ENCODE peak calls at places on chromosomes 6 and 20, in ten cellular contexts. One of them, this sample, is unnamed.

GRCh38 chr6:154382707-154383106 is 26.1 kb upstream of the IPCEF1 start:
- DNase-seq in left ventricle myocardium inferior: no peak
- DNase-seq in astrocyte of the cerebellum: no peak
- DNase-seq in CD8-positive, alpha-beta T cell: no peak
- DNase-seq in fibroblast of mammary gland: no peak
- DNase-seq in LNCaP clone FGC: no peak
- DNase-seq in lower lobe of right lung: no peak
- DNase-seq in adrenal gland: no peak
- DNase-seq in MM.1S: no peak
- DNase-seq in cardiac fibroblast: no peak
- DNase-seq in this sample: no peak

GRCh38 chr20:34639755-34640222 is 37.1 kb downstream of the PIGU start:
- DNase-seq in left ventricle myocardium inferior: no peak
- DNase-seq in astrocyte of the cerebellum: no peak
- DNase-seq in CD8-positive, alpha-beta T cell: no peak
- DNase-seq in fibroblast of mammary gland: no peak
- DNase-seq in LNCaP clone FGC: peak; percentile 46
- DNase-seq in lower lobe of right lung: no peak
- DNase-seq in adrenal gland: no peak
- DNase-seq in MM.1S: no peak
- DNase-seq in cardiac fibroblast: no peak
- DNase-seq in this sample: no peak

GRCh38 chr6:86856937-86857563 is 80.3 kb upstream of the HTR1E start:
- DNase-seq in left ventricle myocardium inferior: no peak
- DNase-seq in astrocyte of the cerebellum: peak; percentile 4
- DNase-seq in CD8-positive, alpha-beta T cell: no peak
- DNase-seq in fibroblast of mammary gland: peak; percentile 39
- DNase-seq in LNCaP clone FGC: peak; percentile 7
- DNase-seq in lower lobe of right lung: no peak
- DNase-seq in adrenal gland: peak; percentile 47
- DNase-seq in MM.1S: peak; percentile 59
- DNase-seq in cardiac fibroblast: peak; percentile 67
- DNase-seq in this sample: peak; percentile 9

GRCh38 chr6:11213305-11214106 is 19.0 kb downstream of the NEDD9 start:
- DNase-seq in left ventricle myocardium inferior: no peak
- DNase-seq in astrocyte of the cerebellum: no peak
- DNase-seq in CD8-positive, alpha-beta T cell: no peak
- DNase-seq in fibroblast of mammary gland: no peak
- DNase-seq in LNCaP clone FGC: no peak
- DNase-seq in lower lobe of right lung: no peak
- DNase-seq in adrenal gland: no peak
- DNase-seq in MM.1S: no peak
- DNase-seq in cardiac fibroblast: peak; percentile 63
- DNase-seq in this sample: no peak

GRCh38 chr6:14501914-14502313 is 384.3 kb downstream of the CD83 start:
- DNase-seq in left ventricle myocardium inferior: no peak
- DNase-seq in astrocyte of the cerebellum: no peak
- DNase-seq in CD8-positive, alpha-beta T cell: no peak
- DNase-seq in fibroblast of mammary gland: no peak
- DNase-seq in LNCaP clone FGC: no peak
- DNase-seq in lower lobe of right lung: no peak
- DNase-seq in adrenal gland: no peak
- DNase-seq in MM.1S: no peak
- DNase-seq in cardiac fibroblast: peak; percentile 14
- DNase-seq in this sample: no peak

GRCh38 chr20:24698706-24699206 is 229.3 kb downstream of the SYNDIG1 start:
- DNase-seq in left ventricle myocardium inferior: no peak
- DNase-seq in astrocyte of the cerebellum: no peak
- DNase-seq in CD8-positive, alpha-beta T cell: no peak
- DNase-seq in fibroblast of mammary gland: no peak
- DNase-seq in LNCaP clone FGC: no peak
- DNase-seq in lower lobe of right lung: no peak
- DNase-seq in adrenal gland: no peak
- DNase-seq in MM.1S: no peak
- DNase-seq in cardiac fibroblast: no peak
- DNase-seq in this sample: no peak

GRCh38 chr6:113055086-113055485 is 708.0 kb downstream of the RFPL4B start:
- DNase-seq in left ventricle myocardium inferior: no peak
- DNase-seq in astrocyte of the cerebellum: no peak
- DNase-seq in CD8-positive, alpha-beta T cell: no peak
- DNase-seq in fibroblast of mammary gland: no peak
- DNase-seq in LNCaP clone FGC: peak; percentile 27
- DNase-seq in lower lobe of right lung: no peak
- DNase-seq in adrenal gland: no peak
- DNase-seq in MM.1S: no peak
- DNase-seq in cardiac fibroblast: no peak
- DNase-seq in this sample: peak; percentile 8

GRCh38 chr6:119612176-119612870 is 262.8 kb upstream of the MAN1A1 start:
- DNase-seq in left ventricle myocardium inferior: no peak
- DNase-seq in astrocyte of the cerebellum: no peak
- DNase-seq in CD8-positive, alpha-beta T cell: no peak
- DNase-seq in fibroblast of mammary gland: no peak
- DNase-seq in LNCaP clone FGC: no peak
- DNase-seq in lower lobe of right lung: no peak
- DNase-seq in adrenal gland: no peak
- DNase-seq in MM.1S: no peak
- DNase-seq in cardiac fibroblast: peak; percentile 63
- DNase-seq in this sample: no peak

GRCh38 chr6:9405369-9405768 is 970.0 kb upstream of the SLC35B3 start:
- DNase-seq in left ventricle myocardium inferior: no peak
- DNase-seq in astrocyte of the cerebellum: peak; percentile 79
- DNase-seq in CD8-positive, alpha-beta T cell: no peak
- DNase-seq in fibroblast of mammary gland: peak; percentile 82
- DNase-seq in LNCaP clone FGC: no peak
- DNase-seq in lower lobe of right lung: no peak
- DNase-seq in adrenal gland: no peak
- DNase-seq in MM.1S: no peak
- DNase-seq in cardiac fibroblast: peak; percentile 58
- DNase-seq in this sample: peak; percentile 10

DNA sequence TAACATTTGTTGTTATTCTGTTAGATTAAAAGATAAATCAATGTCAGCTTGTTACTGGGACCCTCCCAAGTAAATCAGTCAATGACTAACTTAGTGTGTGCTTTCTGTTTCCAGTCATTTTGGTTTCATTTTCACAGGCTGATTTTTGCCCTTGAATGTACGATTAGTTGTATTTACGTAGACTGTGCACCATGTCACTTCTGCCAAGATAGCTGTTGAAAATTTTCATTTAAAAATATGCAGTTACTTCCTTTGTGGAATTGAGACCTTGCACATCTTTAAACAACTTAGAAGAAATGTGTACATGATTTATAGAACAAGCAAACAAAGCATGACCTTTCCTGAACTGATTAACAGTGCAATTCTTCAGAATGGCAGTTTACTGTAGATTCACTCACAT is 944.8 kb upstream of the CITED2 start:
- DNase-seq in left ventricle myocardium inferior: no peak
- DNase-seq in astrocyte of the cerebellum: peak; percentile 20
- DNase-seq in CD8-positive, alpha-beta T cell: no peak
- DNase-seq in fibroblast of mammary gland: peak; percentile 55
- DNase-seq in LNCaP clone FGC: no peak
- DNase-seq in lower lobe of right lung: no peak
- DNase-seq in adrenal gland: no peak
- DNase-seq in MM.1S: peak; percentile 54
- DNase-seq in cardiac fibroblast: peak; percentile 64
- DNase-seq in this sample: no peak
- H3K4me3 ChIP-seq in left ventricle myocardium inferior: peak overlapping the region; percentile 24
- H3K4me3 ChIP-seq in astrocyte of the cerebellum: no peak overlapping the region
- H3K4me3 ChIP-seq in CD8-positive, alpha-beta T cell: no peak overlapping the region
- H3K4me3 ChIP-seq in fibroblast of mammary gland: no peak overlapping the region
- H3K4me3 ChIP-seq in LNCaP clone FGC: no peak overlapping the region
- H3K4me3 ChIP-seq in lower lobe of right lung: peak overlapping the region; percentile 20
- H3K4me3 ChIP-seq in adrenal gland: no peak overlapping the region
- H3K4me3 ChIP-seq in MM.1S: peak overlapping the region; percentile 3
- H3K4me3 ChIP-seq in cardiac fibroblast: peak overlapping the region; percentile 2
- H3K4me3 ChIP-seq in this sample: peak overlapping the region; percentile 28

DNA sequence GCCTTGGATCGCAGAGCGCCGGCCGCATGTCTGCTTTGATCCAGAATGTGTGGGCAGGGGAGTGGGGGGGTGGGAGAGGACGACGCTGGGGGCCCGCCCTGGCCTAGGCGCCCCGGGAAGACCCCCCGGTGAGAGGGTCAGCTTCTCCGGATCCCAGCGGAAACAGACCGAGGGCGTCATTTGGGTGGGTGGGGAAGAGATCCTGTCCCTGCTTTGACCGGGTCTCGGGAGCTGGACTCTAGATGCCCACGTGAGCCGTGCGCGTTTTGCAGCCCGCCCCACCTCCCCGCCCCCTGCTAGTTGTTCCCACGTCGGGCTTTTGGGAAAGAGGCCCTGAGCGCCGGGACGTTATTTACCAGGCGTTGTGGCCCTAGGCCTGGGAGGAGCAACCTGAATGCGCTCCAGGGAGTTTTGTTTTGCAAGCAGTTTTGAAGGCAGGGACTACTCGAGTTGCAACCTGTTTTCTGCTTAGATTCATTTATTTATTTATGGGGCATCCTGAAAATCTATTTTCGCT is 1.5 kb downstream of the DSP start:
- DNase-seq in left ventricle myocardium inferior: peak; percentile 66
- DNase-seq in astrocyte of the cerebellum: no peak
- DNase-seq in CD8-positive, alpha-beta T cell: no peak
- DNase-seq in fibroblast of mammary gland: peak; percentile 59
- DNase-seq in LNCaP clone FGC: peak; percentile 84
- DNase-seq in lower lobe of right lung: peak; percentile 58
- DNase-seq in adrenal gland: peak; percentile 88
- DNase-seq in MM.1S: no peak
- DNase-seq in cardiac fibroblast: peak; percentile 56
- DNase-seq in this sample: no peak
- H3K4me3 ChIP-seq in left ventricle myocardium inferior: peak overlapping the region; percentile 75
- H3K4me3 ChIP-seq in astrocyte of the cerebellum: peak overlapping the region; percentile 40
- H3K4me3 ChIP-seq in CD8-positive, alpha-beta T cell: peak overlapping the region; percentile 41
- H3K4me3 ChIP-seq in fibroblast of mammary gland: peak overlapping the region; percentile 56
- H3K4me3 ChIP-seq in LNCaP clone FGC: peak overlapping the region; percentile 85
- H3K4me3 ChIP-seq in lower lobe of right lung: peak overlapping the region; percentile 61
- H3K4me3 ChIP-seq in adrenal gland: no peak overlapping the region
- H3K4me3 ChIP-seq in MM.1S: peak overlapping the region; percentile 73
- H3K4me3 ChIP-seq in cardiac fibroblast: peak overlapping the region; percentile 67
- H3K4me3 ChIP-seq in this sample: peak overlapping the region; percentile 43

GRCh38 chr6:128070406-128070805 is 169.5 kb upstream of the THEMIS start:
- DNase-seq in left ventricle myocardium inferior: no peak
- DNase-seq in astrocyte of the cerebellum: no peak
- DNase-seq in CD8-positive, alpha-beta T cell: no peak
- DNase-seq in fibroblast of mammary gland: no peak
- DNase-seq in LNCaP clone FGC: no peak
- DNase-seq in lower lobe of right lung: no peak
- DNase-seq in adrenal gland: no peak
- DNase-seq in MM.1S: no peak
- DNase-seq in cardiac fibroblast: peak; percentile 56
- DNase-seq in this sample: no peak

GRCh38 chr6:128068110-128068460 is 167.2 kb upstream of the THEMIS start:
- DNase-seq in left ventricle myocardium inferior: no peak
- DNase-seq in astrocyte of the cerebellum: no peak
- DNase-seq in CD8-positive, alpha-beta T cell: no peak
- DNase-seq in fibroblast of mammary gland: no peak
- DNase-seq in LNCaP clone FGC: no peak
- DNase-seq in lower lobe of right lung: no peak
- DNase-seq in adrenal gland: no peak
- DNase-seq in MM.1S: no peak
- DNase-seq in cardiac fibroblast: peak; percentile 3
- DNase-seq in this sample: no peak

GRCh38 chr6:128069180-128069579 is 168.3 kb upstream of the THEMIS start:
- DNase-seq in left ventricle myocardium inferior: no peak
- DNase-seq in astrocyte of the cerebellum: peak; percentile 34
- DNase-seq in CD8-positive, alpha-beta T cell: no peak
- DNase-seq in fibroblast of mammary gland: peak; percentile 74
- DNase-seq in LNCaP clone FGC: no peak
- DNase-seq in lower lobe of right lung: no peak
- DNase-seq in adrenal gland: no peak
- DNase-seq in MM.1S: no peak
- DNase-seq in cardiac fibroblast: peak; percentile 86
- DNase-seq in this sample: peak; percentile 3

GRCh38 chr6:128065072-128065471 is 164.2 kb upstream of the THEMIS start:
- DNase-seq in left ventricle myocardium inferior: no peak
- DNase-seq in astrocyte of the cerebellum: no peak
- DNase-seq in CD8-positive, alpha-beta T cell: no peak
- DNase-seq in fibroblast of mammary gland: no peak
- DNase-seq in LNCaP clone FGC: no peak
- DNase-seq in lower lobe of right lung: no peak
- DNase-seq in adrenal gland: no peak
- DNase-seq in MM.1S: no peak
- DNase-seq in cardiac fibroblast: no peak
- DNase-seq in this sample: no peak

GRCh38 chr6:128067446-128068109 is 166.7 kb upstream of the THEMIS start:
- DNase-seq in left ventricle myocardium inferior: no peak
- DNase-seq in astrocyte of the cerebellum: no peak
- DNase-seq in CD8-positive, alpha-beta T cell: no peak
- DNase-seq in fibroblast of mammary gland: no peak
- DNase-seq in LNCaP clone FGC: no peak
- DNase-seq in lower lobe of right lung: no peak
- DNase-seq in adrenal gland: no peak
- DNase-seq in MM.1S: no peak
- DNase-seq in cardiac fibroblast: no peak
- DNase-seq in this sample: no peak
- H3K4me3 ChIP-seq in left ventricle myocardium inferior: no peak overlapping the region
- H3K4me3 ChIP-seq in astrocyte of the cerebellum: no peak overlapping the region
- H3K4me3 ChIP-seq in CD8-positive, alpha-beta T cell: no peak overlapping the region
- H3K4me3 ChIP-seq in fibroblast of mammary gland: no peak overlapping the region
- H3K4me3 ChIP-seq in LNCaP clone FGC: no peak overlapping the region
- H3K4me3 ChIP-seq in lower lobe of right lung: no peak overlapping the region
- H3K4me3 ChIP-seq in adrenal gland: no peak overlapping the region
- H3K4me3 ChIP-seq in MM.1S: no peak overlapping the region
- H3K4me3 ChIP-seq in cardiac fibroblast: no peak overlapping the region
- H3K4me3 ChIP-seq in this sample: no peak overlapping the region

GRCh38 chr6:165987483-165988305 is 180.0 kb downstream of the TBXT start:
- DNase-seq in left ventricle myocardium inferior: peak; percentile 87
- DNase-seq in astrocyte of the cerebellum: peak; percentile 87
- DNase-seq in CD8-positive, alpha-beta T cell: no peak
- DNase-seq in fibroblast of mammary gland: peak; percentile 87
- DNase-seq in LNCaP clone FGC: no peak
- DNase-seq in lower lobe of right lung: no peak
- DNase-seq in adrenal gland: peak; percentile 88
- DNase-seq in MM.1S: peak; percentile 6
- DNase-seq in cardiac fibroblast: peak; percentile 85
- DNase-seq in this sample: peak; percentile 81

GRCh38 chr6:165990216-165990615 is 177.4 kb downstream of the TBXT start:
- DNase-seq in left ventricle myocardium inferior: no peak
- DNase-seq in astrocyte of the cerebellum: no peak
- DNase-seq in CD8-positive, alpha-beta T cell: no peak
- DNase-seq in fibroblast of mammary gland: no peak
- DNase-seq in LNCaP clone FGC: no peak
- DNase-seq in lower lobe of right lung: no peak
- DNase-seq in adrenal gland: no peak
- DNase-seq in MM.1S: no peak
- DNase-seq in cardiac fibroblast: no peak
- DNase-seq in this sample: no peak

GRCh38 chr6:165988306-165988756 is 179.3 kb downstream of the TBXT start:
- DNase-seq in left ventricle myocardium inferior: no peak
- DNase-seq in astrocyte of the cerebellum: no peak
- DNase-seq in CD8-positive, alpha-beta T cell: no peak
- DNase-seq in fibroblast of mammary gland: no peak
- DNase-seq in LNCaP clone FGC: no peak
- DNase-seq in lower lobe of right lung: no peak
- DNase-seq in adrenal gland: no peak
- DNase-seq in MM.1S: no peak
- DNase-seq in cardiac fibroblast: no peak
- DNase-seq in this sample: no peak

GRCh38 chr6:165986647-165987482 is 180.8 kb downstream of the TBXT start:
- DNase-seq in left ventricle myocardium inferior: no peak
- DNase-seq in astrocyte of the cerebellum: no peak
- DNase-seq in CD8-positive, alpha-beta T cell: no peak
- DNase-seq in fibroblast of mammary gland: peak; percentile 30
- DNase-seq in LNCaP clone FGC: no peak
- DNase-seq in lower lobe of right lung: no peak
- DNase-seq in adrenal gland: peak; percentile 33
- DNase-seq in MM.1S: no peak
- DNase-seq in cardiac fibroblast: peak; percentile 27
- DNase-seq in this sample: peak; percentile 53

GRCh38 chr6:165988757-165989456 is 178.7 kb downstream of the TBXT start:
- DNase-seq in left ventricle myocardium inferior: no peak
- DNase-seq in astrocyte of the cerebellum: no peak
- DNase-seq in CD8-positive, alpha-beta T cell: no peak
- DNase-seq in fibroblast of mammary gland: no peak
- DNase-seq in LNCaP clone FGC: no peak
- DNase-seq in lower lobe of right lung: no peak
- DNase-seq in adrenal gland: no peak
- DNase-seq in MM.1S: no peak
- DNase-seq in cardiac fibroblast: peak; percentile 11
- DNase-seq in this sample: no peak
- H3K4me3 ChIP-seq in left ventricle myocardium inferior: peak overlapping the region; percentile 71
- H3K4me3 ChIP-seq in astrocyte of the cerebellum: peak overlapping the region; percentile 51
- H3K4me3 ChIP-seq in CD8-positive, alpha-beta T cell: no peak overlapping the region
- H3K4me3 ChIP-seq in fibroblast of mammary gland: no peak overlapping the region
- H3K4me3 ChIP-seq in LNCaP clone FGC: no peak overlapping the region
- H3K4me3 ChIP-seq in lower lobe of right lung: no peak overlapping the region
- H3K4me3 ChIP-seq in adrenal gland: no peak overlapping the region
- H3K4me3 ChIP-seq in MM.1S: no peak overlapping the region
- H3K4me3 ChIP-seq in cardiac fibroblast: peak overlapping the region; percentile 59
- H3K4me3 ChIP-seq in this sample: no peak overlapping the region